ENCODE peak calls at places on chromosomes 4 and X, in five cellular contexts. N, J, V, X and P are unnamed samples.

GRCh38 chr4:141195095-141195707 is 25.5 kb upstream of the ZNF330 start:
- DNase-seq in N (no peak), V (no peak), J (no peak), X (no peak), P (no peak)

GRCh38 chr4:26860922-26861433 is 337 bp downstream of the STIM2 start:
- DNase-seq in V (peak; percentile 42), N (peak; percentile 64), J (peak; percentile 67), X (peak; percentile 34), P (peak; percentile 85)

GRCh38 chr4:176902710-176903323 is 110.1 kb upstream of the VEGFC start:
- DNase-seq in V (no peak), J (no peak), X (no peak), N (no peak), P (no peak)

GRCh38 chr4:127575888-127576287 is 56.9 kb upstream of the INTU start:
- DNase-seq in N (no peak), J (no peak), X (no peak), V (no peak), P (no peak)

GRCh38 chrX:17036172-17036961 is 89.9 kb downstream of the REPS2 start:
- DNase-seq in N (no peak), V (no peak), J (no peak), X (no peak), P (no peak)

GRCh38 chr4:88240297-88240714 is 44.1 kb downstream of the PPM1K start:
- DNase-seq in V (no peak), X (peak; percentile 31), N (no peak), J (peak; percentile 32), P (no peak)

GRCh38 chr4:186931519-186931918 is 207.9 kb upstream of the FAT1 start:
- DNase-seq in N (no peak), X (no peak), V (no peak), J (no peak), P (no peak)

GRCh38 chr4:122762520-122762919 is 30.0 kb downstream of the BBS12 start:
- DNase-seq in N (peak; percentile 67), V (no peak), X (no peak), J (no peak), P (no peak)

GRCh38 chr4:11130195-11130975 is 298.3 kb downstream of the HS3ST1 start:
- DNase-seq in N (no peak), V (no peak), X (no peak), J (no peak), P (no peak)

GRCh38 chrX:149830192-149830873 is 48.6 kb downstream of the MAGEA9 start:
- DNase-seq in X (no peak), V (no peak), N (peak; percentile 5), J (no peak), P (no peak)

GRCh38 chr4:2006956-2007653 is 1.7 kb downstream of the NELFA start:
- DNase-seq in X (no peak), J (no peak), V (no peak), N (no peak), P (no peak)

GRCh38 chrX:49160908-49161307 is 1.6 kb upstream of the MAGIX start:
- DNase-seq in V (no peak), N (no peak), J (no peak), X (no peak), P (no peak)

GRCh38 chrX:68724531-68725020 is 77.1 kb downstream of the STARD8 start:
- DNase-seq in X (no peak), N (no peak), V (no peak), J (no peak), P (no peak)

GRCh38 chr4:139988863-139989765 is 164.9 kb downstream of the MAML3 start:
- DNase-seq in N (no peak), J (peak; percentile 43), X (peak; percentile 34), V (peak; percentile 58), P (peak; percentile 60)

GRCh38 chr4:7335363-7336066 is 99.2 kb downstream of the PSAPL1 start:
- DNase-seq in N (peak; percentile 64), V (peak; percentile 70), J (peak; percentile 67), X (no peak), P (peak; percentile 71)

GRCh38 chrX:75893281-75893680 is 108.2 kb upstream of the MAGEE2 start:
- DNase-seq in V (no peak), X (no peak), J (no peak), N (no peak), P (no peak)

GRCh38 chrX:68989865-68990606 is 161.2 kb downstream of the EFNB1 start:
- DNase-seq in N (no peak), X (no peak), J (no peak), V (peak; percentile 44), P (no peak)

GRCh38 chr4:187550256-187550950 is 445.2 kb upstream of the ZFP42 start:
- DNase-seq in N (no peak), J (no peak), V (no peak), X (no peak), P (no peak)

GRCh38 chr4:177367336-177367735 is 57.7 kb downstream of the NEIL3 start:
- DNase-seq in N (peak; percentile 8), V (peak; percentile 32), X (no peak), J (no peak), P (peak; percentile 45)